ENCODE peak calls at places on chromosomes 6 and 20, in eight cellular contexts. X, H, U, P, Y, R, Z and F are unnamed samples.

GRCh38 chr20:63542031-63542559 is 4.9 kb upstream of the PTK6 start:
- DNase-seq in Z (no peak), R (no peak), Y (no peak), X (no peak), U (no peak), P (no peak), H (no peak), F (peak)

GRCh38 chr6:2732503-2733089 is 18.1 kb downstream of the MYLK4 start:
- DNase-seq in U (no peak), X (no peak), Z (peak), H (no peak), R (no peak), P (no peak), Y (no peak), F (no peak)

GRCh38 chr6:150576651-150577226 is 22.9 kb upstream of the PLEKHG1 start:
- DNase-seq in Y (no peak), Z (no peak), X (no peak), U (no peak), P (no peak), R (no peak), H (no peak), F (peak)

GRCh38 chr20:33944914-33945313 is 48.8 kb upstream of the RALY start:
- DNase-seq in X (no peak), P (no peak), U (no peak), R (no peak), H (no peak), Z (no peak), Y (no peak), F (no peak)

GRCh38 chr6:4599924-4600323 is 176.3 kb upstream of the CDYL start:
- DNase-seq in P (no peak), Z (peak), H (no peak), R (peak), Y (no peak), U (no peak), X (no peak), F (no peak)

GRCh38 chr20:45336530-45337366 is 11.5 kb downstream of the SDC4 start:
- DNase-seq in U (no peak), Y (no peak), Z (peak), R (peak), P (peak), X (peak), H (no peak), F (no peak)

GRCh38 chr6:89584539-89584938 is 54.0 kb downstream of the LYRM2 start:
- DNase-seq in X (no peak), U (no peak), P (no peak), H (no peak), R (no peak), Y (no peak), Z (no peak), F (no peak)

GRCh38 chr20:39057143-39057542 is 95.0 kb downstream of the DHX35 start:
- DNase-seq in Y (no peak), P (no peak), X (no peak), U (no peak), H (no peak), Z (no peak), R (no peak), F (peak)